ENCODE peak calls at places on chromosomes 12 and 14, in ten cellular contexts. One of them, this sample, is unnamed.

GRCh38 chr12:32419520-32419960 is 20.2 kb downstream of the FGD4 start:
- DNase-seq in M059J: peak
- DNase-seq in Right ventricle myocardium inferior: no peak
- DNase-seq in EL: no peak
- DNase-seq in tibial artery: no peak
- DNase-seq in COR-L47: no peak
- DNase-seq in anterior cingulate cortex: no peak
- DNase-seq in hippocampal formation: no peak
- DNase-seq in T-helper 1 cell: no peak
- DNase-seq in pancreas: peak
- DNase-seq in this sample: no peak

GRCh38 chr14:70514168-70515069 is 20.4 kb downstream of the ADAM20 start:
- DNase-seq in tibial artery: no peak
- DNase-seq in EL: no peak
- DNase-seq in anterior cingulate cortex: no peak
- DNase-seq in hippocampal formation: no peak
- DNase-seq in T-helper 1 cell: no peak
- DNase-seq in Right ventricle myocardium inferior: no peak
- DNase-seq in pancreas: no peak
- DNase-seq in COR-L47: no peak
- DNase-seq in M059J: peak
- DNase-seq in this sample: no peak

GRCh38 chr12:110159671-110160245 is 35.6 kb downstream of the IFT81 start:
- DNase-seq in EL: no peak
- DNase-seq in pancreas: no peak
- DNase-seq in Right ventricle myocardium inferior: no peak
- DNase-seq in T-helper 1 cell: no peak
- DNase-seq in hippocampal formation: no peak
- DNase-seq in COR-L47: no peak
- DNase-seq in anterior cingulate cortex: no peak
- DNase-seq in M059J: no peak
- DNase-seq in tibial artery: no peak
- DNase-seq in this sample: no peak

GRCh38 chr12:79326225-79326624 is 364.5 kb downstream of the PAWR start:
- DNase-seq in hippocampal formation: no peak
- DNase-seq in tibial artery: no peak
- DNase-seq in pancreas: no peak
- DNase-seq in M059J: no peak
- DNase-seq in T-helper 1 cell: no peak
- DNase-seq in anterior cingulate cortex: no peak
- DNase-seq in Right ventricle myocardium inferior: no peak
- DNase-seq in EL: no peak
- DNase-seq in COR-L47: no peak
- DNase-seq in this sample: no peak

GRCh38 chr12:3233813-3234212 is 156.6 kb downstream of the TSPAN9 start:
- DNase-seq in Right ventricle myocardium inferior: peak
- DNase-seq in anterior cingulate cortex: no peak
- DNase-seq in EL: no peak
- DNase-seq in hippocampal formation: no peak
- DNase-seq in tibial artery: no peak
- DNase-seq in pancreas: no peak
- DNase-seq in M059J: no peak
- DNase-seq in COR-L47: no peak
- DNase-seq in T-helper 1 cell: no peak
- DNase-seq in this sample: no peak

GRCh38 chr14:83664389-83664788 is 1865.6 kb upstream of the FLRT2 start:
- DNase-seq in Right ventricle myocardium inferior: no peak
- DNase-seq in tibial artery: no peak
- DNase-seq in M059J: no peak
- DNase-seq in EL: no peak
- DNase-seq in anterior cingulate cortex: no peak
- DNase-seq in COR-L47: no peak
- DNase-seq in pancreas: no peak
- DNase-seq in T-helper 1 cell: no peak
- DNase-seq in hippocampal formation: no peak
- DNase-seq in this sample: no peak

GRCh38 chr12:51771008-51771407 is 77.5 kb downstream of the FIGNL2 start:
- DNase-seq in EL: no peak
- DNase-seq in COR-L47: no peak
- DNase-seq in M059J: no peak
- DNase-seq in anterior cingulate cortex: no peak
- DNase-seq in Right ventricle myocardium inferior: no peak
- DNase-seq in hippocampal formation: no peak
- DNase-seq in T-helper 1 cell: no peak
- DNase-seq in pancreas: no peak
- DNase-seq in tibial artery: no peak
- DNase-seq in this sample: no peak

GRCh38 chr12:121990692-121991603 is 30.7 kb upstream of the BCL7A start:
- DNase-seq in pancreas: no peak
- DNase-seq in EL: no peak
- DNase-seq in hippocampal formation: no peak
- DNase-seq in Right ventricle myocardium inferior: no peak
- DNase-seq in tibial artery: no peak
- DNase-seq in COR-L47: no peak
- DNase-seq in anterior cingulate cortex: no peak
- DNase-seq in T-helper 1 cell: no peak
- DNase-seq in M059J: no peak
- DNase-seq in this sample: no peak

GRCh38 chr12:64884164-64884542 is 59.7 kb downstream of the TBC1D30 start:
- DNase-seq in COR-L47: no peak
- DNase-seq in Right ventricle myocardium inferior: no peak
- DNase-seq in hippocampal formation: no peak
- DNase-seq in EL: no peak
- DNase-seq in M059J: no peak
- DNase-seq in anterior cingulate cortex: no peak
- DNase-seq in tibial artery: no peak
- DNase-seq in T-helper 1 cell: no peak
- DNase-seq in pancreas: no peak
- DNase-seq in this sample: no peak

GRCh38 chr12:118307069-118307954 is 65.4 kb downstream of the TAOK3 start:
- DNase-seq in hippocampal formation: no peak
- DNase-seq in T-helper 1 cell: no peak
- DNase-seq in M059J: peak
- DNase-seq in tibial artery: no peak
- DNase-seq in EL: peak
- DNase-seq in pancreas: no peak
- DNase-seq in Right ventricle myocardium inferior: no peak
- DNase-seq in anterior cingulate cortex: no peak
- DNase-seq in COR-L47: no peak
- DNase-seq in this sample: no peak

GRCh38 chr12:51847830-51848727 is at the start of gene FIGNL2:
- DNase-seq in COR-L47: no peak
- DNase-seq in pancreas: no peak
- DNase-seq in hippocampal formation: no peak
- DNase-seq in T-helper 1 cell: no peak
- DNase-seq in tibial artery: no peak
- DNase-seq in anterior cingulate cortex: no peak
- DNase-seq in Right ventricle myocardium inferior: no peak
- DNase-seq in EL: no peak
- DNase-seq in M059J: no peak
- DNase-seq in this sample: no peak

GRCh38 chr12:98820005-98820404 is 174.9 kb downstream of the APAF1 start:
- DNase-seq in Right ventricle myocardium inferior: no peak
- DNase-seq in COR-L47: no peak
- DNase-seq in pancreas: no peak
- DNase-seq in T-helper 1 cell: no peak
- DNase-seq in EL: no peak
- DNase-seq in anterior cingulate cortex: no peak
- DNase-seq in M059J: no peak
- DNase-seq in tibial artery: no peak
- DNase-seq in hippocampal formation: no peak
- DNase-seq in this sample: no peak

GRCh38 chr12:69475237-69475984 is 5.2 kb downstream of the FRS2 start:
- DNase-seq in COR-L47: no peak
- DNase-seq in T-helper 1 cell: no peak
- DNase-seq in hippocampal formation: no peak
- DNase-seq in anterior cingulate cortex: no peak
- DNase-seq in tibial artery: no peak
- DNase-seq in M059J: peak
- DNase-seq in EL: peak
- DNase-seq in Right ventricle myocardium inferior: no peak
- DNase-seq in pancreas: no peak
- DNase-seq in this sample: no peak

GRCh38 chr14:100132903-100133510 is 26.4 kb downstream of the DEGS2 start:
- DNase-seq in COR-L47: no peak
- DNase-seq in EL: no peak
- DNase-seq in anterior cingulate cortex: no peak
- DNase-seq in T-helper 1 cell: no peak
- DNase-seq in hippocampal formation: no peak
- DNase-seq in tibial artery: no peak
- DNase-seq in pancreas: no peak
- DNase-seq in Right ventricle myocardium inferior: no peak
- DNase-seq in M059J: no peak
- DNase-seq in this sample: no peak

This sample was measured in effector CD8-positive, alpha-beta T cell.